ENCODE peak calls at places on chromosomes 7 and 10, in ten cellular contexts. D is gastrocnemius medialis; P is ascending aorta; A is right cardiac atrium; E is neural progenitor cell; R is MM.1S; Z is aorta; K is psoas muscle; T is PC-3; C is CD4-positive, alpha-beta memory T cell. G is an unnamed sample. For H3K4me1, the result is how much of the 10 kb centered on the place peaks cover.

GRCh38 chr10:58385784-58386112 is 538 bp downstream of the TFAM start:
- DNase-seq in D (peak), P (peak), A (no peak), E (peak), R (peak), Z (peak), K (peak), T (peak), C (peak), G (peak)

GRCh38 chr7:101772508-101773306 is 44.7 kb upstream of the CUX1 start:
- DNase-seq in D (no peak), P (no peak), A (no peak), E (no peak), R (no peak), Z (no peak), K (no peak), T (no peak), C (no peak), G (no peak)

GRCh38 chr10:9339702-9340101 is 1285.2 kb downstream of the GATA3 start:
- DNase-seq in D (no peak), P (no peak), A (no peak), E (no peak), R (no peak), Z (no peak), K (no peak), T (no peak), C (no peak), G (no peak)

GRCh38 chr10:16120563-16120962 is 260.3 kb upstream of the MINDY3 start:
- DNase-seq in D (no peak), P (no peak), A (no peak), E (no peak), R (no peak), Z (no peak), K (no peak), T (no peak), C (no peak), G (no peak)

GRCh38 chr7:143263266-143264195 is at the start of gene GSTK1:
- DNase-seq in D (peak), P (peak), A (peak), E (peak), R (peak), Z (peak), K (peak), T (peak), C (peak), G (peak)

GRCh38 chr10:43375401-43376020 is 4.1 kb downstream of the FXYD4 start:
- DNase-seq in D (peak), P (no peak), A (no peak), E (no peak), R (no peak), Z (peak), K (no peak), T (no peak), C (no peak), G (no peak)

GRCh38 chr10:126893841-126894240 is 11.4 kb upstream of the DOCK1 start:
- DNase-seq in D (no peak), P (no peak), A (no peak), E (no peak), R (no peak), Z (no peak), K (no peak), T (no peak), C (no peak), G (no peak)

GRCh38 chr7:12573885-12574284 is 3.4 kb downstream of the SCIN start:
- DNase-seq in D (no peak), P (no peak), A (no peak), E (no peak), R (no peak), Z (no peak), K (no peak), T (peak), C (no peak), G (no peak)

GRCh38 chr7:102451371-102452054 is 13.2 kb downstream of the ALKBH4 start:
- DNase-seq in D (no peak), P (no peak), A (peak), E (peak), R (peak), Z (no peak), K (no peak), T (no peak), C (no peak), G (no peak)

GRCh38 chr7:120862987-120863386 is 5.0 kb upstream of the TSPAN12 start:
- DNase-seq in D (no peak), P (no peak), A (no peak), E (no peak), R (no peak), Z (no peak), K (no peak), T (no peak), C (no peak), G (no peak)

DNA sequence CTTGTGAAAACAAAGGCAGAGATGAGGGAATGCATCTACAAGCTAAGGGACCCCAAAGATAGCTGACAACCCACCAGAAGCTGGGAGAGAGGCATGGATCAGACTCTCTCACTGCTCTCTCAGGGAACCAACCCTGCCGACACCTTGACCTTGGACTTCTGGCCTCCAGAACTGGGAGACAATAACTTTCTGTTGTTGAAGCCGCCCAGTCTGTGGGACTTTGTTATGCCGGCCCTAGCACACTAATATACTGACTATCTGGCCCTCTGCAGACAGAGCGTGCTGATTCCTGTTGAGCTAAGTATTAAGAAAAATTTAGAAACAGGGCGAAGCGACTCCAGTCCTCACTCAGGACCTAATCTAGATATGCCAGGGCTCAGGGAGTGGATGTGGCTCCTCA is 144.3 kb upstream of the TCF7L2 start:
- DNase-seq in D (no peak), P (peak), A (no peak), E (no peak), R (no peak), Z (no peak), K (no peak), T (no peak), C (no peak), G (no peak)
- H3K4me1 ChIP-seq in D (under half), P (under half), A (under half), E (under half), R (under half), Z (under half), K (under half), T (under half), C (under half), G (under half)

GRCh38 chr7:20217193-20217948 is at the start of gene MACC1:
- DNase-seq in D (no peak), P (no peak), A (peak), E (peak), R (peak), Z (peak), K (peak), T (peak), C (no peak), G (peak)
- H3K4me3 ChIP-seq in D (no peak), P (no peak), A (no peak), E (peak), R (peak), Z (no peak), K (no peak), T (peak), C (no peak), G (no peak)

DNA sequence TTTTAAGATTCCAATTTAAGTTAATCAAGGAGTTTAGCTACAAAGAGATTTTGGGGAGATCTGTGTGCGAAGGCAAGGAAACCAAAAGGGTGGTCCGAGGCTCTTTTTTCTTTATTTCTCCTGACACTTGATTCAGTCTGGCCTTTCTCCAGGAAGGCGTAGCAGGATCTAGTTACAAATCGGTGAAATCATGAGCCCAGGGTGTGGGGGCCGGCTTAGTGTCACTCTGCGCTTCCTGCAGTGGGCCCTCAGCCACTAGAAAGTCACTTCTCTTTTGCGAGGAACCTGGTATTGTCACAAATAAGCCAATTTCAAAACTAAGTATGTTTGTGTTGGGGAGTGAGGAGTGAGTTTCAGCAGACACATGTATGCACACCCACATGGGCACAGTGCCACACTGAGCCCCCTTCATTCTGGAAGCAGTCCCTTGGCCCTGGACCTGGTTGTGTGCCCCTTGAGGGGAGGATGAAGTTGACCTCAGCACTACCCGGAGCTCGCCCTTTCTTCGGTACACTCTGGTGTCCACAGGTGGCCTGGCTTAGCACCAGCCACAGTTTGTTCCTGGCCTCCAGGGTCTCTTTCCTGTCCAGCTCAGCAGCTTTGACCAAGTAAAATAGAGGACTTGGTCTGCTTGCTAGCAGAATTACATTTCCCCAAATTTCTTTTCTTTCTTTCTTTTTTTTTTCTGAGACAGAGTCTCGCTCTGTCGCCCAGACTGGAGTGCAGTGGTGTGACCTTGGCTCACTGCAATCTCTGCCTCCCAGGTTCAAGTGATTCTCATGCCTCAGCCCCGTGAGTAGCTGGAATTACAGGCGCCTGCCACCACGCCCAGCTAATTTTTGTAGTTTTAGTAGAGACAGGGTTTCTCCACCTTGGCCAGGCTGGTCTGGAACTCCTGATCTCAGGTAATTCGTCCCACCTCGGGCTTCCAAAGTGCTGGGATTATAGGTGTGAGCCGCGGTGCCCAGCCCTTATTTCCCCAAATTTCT is 84.0 kb upstream of the BTBD16 start:
- DNase-seq in D (peak), P (no peak), A (no peak), E (no peak), R (no peak), Z (peak), K (no peak), T (no peak), C (no peak), G (no peak)
- H3K4me1 ChIP-seq in D (half or more), P (under half), A (under half), E (half or more), R (under half), Z (under half), K (under half), T (under half), C (under half), G (under half)

GRCh38 chr10:112832361-112832878 is 117.6 kb upstream of the TCF7L2 start:
- DNase-seq in D (no peak), P (no peak), A (no peak), E (peak), R (no peak), Z (no peak), K (no peak), T (peak), C (no peak), G (no peak)
- H3K4me3 ChIP-seq in D (no peak), P (no peak), A (no peak), E (no peak), R (no peak), Z (no peak), K (no peak), T (no peak), C (no peak), G (no peak)

GRCh38 chr10:32146166-32146565 is 89.9 kb upstream of the KIF5B start:
- DNase-seq in D (no peak), P (no peak), A (no peak), E (no peak), R (no peak), Z (no peak), K (no peak), T (no peak), C (no peak), G (no peak)

GRCh38 chr10:32149257-32149955 is 93.2 kb upstream of the KIF5B start:
- DNase-seq in D (peak), P (peak), A (peak), E (no peak), R (no peak), Z (peak), K (peak), T (peak), C (no peak), G (peak)

GRCh38 chr10:32148864-32149256 is 92.6 kb upstream of the KIF5B start:
- DNase-seq in D (no peak), P (no peak), A (no peak), E (no peak), R (no peak), Z (no peak), K (no peak), T (no peak), C (no peak), G (no peak)

GRCh38 chr10:32144817-32145688 is 88.8 kb upstream of the KIF5B start:
- DNase-seq in D (no peak), P (no peak), A (no peak), E (no peak), R (no peak), Z (no peak), K (no peak), T (no peak), C (no peak), G (no peak)

DNA sequence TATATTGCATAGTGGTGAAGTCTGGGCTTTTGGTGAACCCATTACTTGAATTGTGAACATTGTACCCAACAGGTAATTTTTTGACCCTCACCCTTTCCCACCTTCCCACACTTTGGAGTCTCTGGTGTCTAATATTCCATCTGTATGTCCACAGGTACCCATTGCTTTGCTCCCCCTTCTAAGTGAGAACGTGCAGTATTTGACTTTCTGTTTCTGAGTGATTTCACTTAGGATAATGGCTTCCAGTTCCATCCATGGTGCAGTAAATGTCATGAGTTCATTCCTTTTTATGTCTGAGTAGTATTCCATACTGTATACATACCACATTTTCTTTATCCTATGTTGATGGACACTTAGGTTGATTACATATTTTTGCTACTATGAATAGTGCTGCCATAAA is 91.5 kb upstream of the KIF5B start:
- DNase-seq in D (no peak), P (no peak), A (no peak), E (no peak), R (no peak), Z (no peak), K (no peak), T (no peak), C (no peak), G (no peak)
- H3K4me1 ChIP-seq in D (under half), P (under half), A (under half), E (under half), R (under half), Z (under half), K (under half), T (under half), C (under half), G (under half)

GRCh38 chr7:151006590-151007300 is 15.9 kb downstream of the NOS3 start:
- DNase-seq in D (no peak), P (no peak), A (peak), E (no peak), R (no peak), Z (peak), K (no peak), T (no peak), C (peak), G (no peak)
- H3K4me3 ChIP-seq in D (no peak), P (no peak), A (no peak), E (no peak), R (no peak), Z (no peak), K (no peak), T (no peak), C (no peak), G (no peak)

DNA sequence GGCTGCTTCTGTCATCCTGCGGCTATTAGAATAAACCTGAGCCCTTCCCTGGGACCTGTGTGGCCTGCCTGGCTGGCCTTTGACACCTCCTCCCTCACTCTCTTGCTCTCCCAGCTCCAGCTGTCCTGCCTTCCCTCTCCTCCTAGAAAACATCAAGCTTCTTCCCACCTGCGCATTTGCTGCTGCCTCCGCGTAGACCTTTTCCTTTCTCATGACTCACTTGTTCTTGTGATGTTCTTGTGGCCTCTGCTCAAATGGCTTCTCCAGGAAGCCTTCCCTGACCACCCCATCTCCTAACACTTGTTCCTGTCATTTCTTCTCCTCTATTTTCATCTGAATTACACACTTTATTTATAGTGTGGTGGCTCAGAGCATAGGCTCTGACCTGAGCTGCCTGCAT is 57.5 kb downstream of the EEPD1 start:
- DNase-seq in D (peak), P (no peak), A (no peak), E (no peak), R (no peak), Z (no peak), K (peak), T (no peak), C (no peak), G (no peak)
- H3K4me1 ChIP-seq in D (half or more), P (under half), A (under half), E (under half), R (under half), Z (under half), K (half or more), T (under half), C (under half), G (under half)